ENCODE peak calls at places on chromosomes 12 and 14, in six cellular contexts. R, P, J, Y, C and D are unnamed samples.

GRCh38 chr12:80268924-80269749 is 169.8 kb downstream of the OTOGL start:
- DNase-seq in Y (no peak), C (peak), R (no peak), P (peak), J (no peak), D (no peak)

GRCh38 chr12:118980407-118981014 is 830 bp upstream of the SRRM4 start:
- DNase-seq in C (no peak), J (no peak), R (peak), P (no peak), Y (peak), D (peak)

GRCh38 chr14:44775248-44775647 is 186.5 kb downstream of the KLHL28 start:
- DNase-seq in C (no peak), Y (no peak), R (no peak), J (no peak), P (no peak), D (no peak)

GRCh38 chr14:106436310-106436905 is 910.0 kb downstream of the TMEM121 start:
- DNase-seq in R (no peak), C (peak), Y (no peak), P (no peak), J (no peak), D (peak)

GRCh38 chr12:50579757-50580267 is 75.0 kb downstream of the DIP2B start:
- DNase-seq in J (no peak), R (no peak), P (peak), Y (no peak), C (no peak), D (no peak)

GRCh38 chr12:3207858-3208257 is 130.7 kb downstream of the TSPAN9 start:
- DNase-seq in J (no peak), C (no peak), Y (peak), P (no peak), R (no peak), D (peak)

GRCh38 chr12:106154781-106155273 is 16.1 kb upstream of the NUAK1 start:
- DNase-seq in C (no peak), Y (no peak), J (no peak), P (no peak), R (no peak), D (no peak)

GRCh38 chr12:26271889-26272492 is 76.6 kb downstream of the SSPN start:
- DNase-seq in C (peak), P (peak), R (no peak), J (no peak), Y (no peak), D (no peak)

GRCh38 chr12:94336201-94336915 is 123.3 kb downstream of the CEP83 start:
- DNase-seq in C (no peak), J (no peak), R (no peak), P (peak), Y (no peak), D (peak)

GRCh38 chr14:95500201-95500681 is 16.2 kb downstream of the SYNE3 start:
- DNase-seq in Y (no peak), C (no peak), R (no peak), P (no peak), J (no peak), D (no peak)

GRCh38 chr14:47675239-47675488 is 241 bp downstream of the MDGA2 start:
- DNase-seq in R (no peak), Y (no peak), P (no peak), J (no peak), C (no peak), D (no peak)

GRCh38 chr12:57825451-57825850 is 6.9 kb upstream of the AVIL start:
- DNase-seq in Y (no peak), C (no peak), J (no peak), R (no peak), P (no peak), D (no peak)

GRCh38 chr12:45745861-45746277 is 16.4 kb downstream of the ARID2 start:
- DNase-seq in Y (no peak), P (peak), R (no peak), J (no peak), C (no peak), D (no peak)

GRCh38 chr12:94762259-94762942 is 112.0 kb upstream of the TMCC3 start:
- DNase-seq in R (no peak), J (no peak), P (no peak), C (no peak), Y (no peak), D (no peak)

GRCh38 chr12:12883369-12884001 is 7.9 kb upstream of the GPRC5A start:
- DNase-seq in P (peak), Y (no peak), C (peak), J (no peak), R (no peak), D (no peak)

DNA sequence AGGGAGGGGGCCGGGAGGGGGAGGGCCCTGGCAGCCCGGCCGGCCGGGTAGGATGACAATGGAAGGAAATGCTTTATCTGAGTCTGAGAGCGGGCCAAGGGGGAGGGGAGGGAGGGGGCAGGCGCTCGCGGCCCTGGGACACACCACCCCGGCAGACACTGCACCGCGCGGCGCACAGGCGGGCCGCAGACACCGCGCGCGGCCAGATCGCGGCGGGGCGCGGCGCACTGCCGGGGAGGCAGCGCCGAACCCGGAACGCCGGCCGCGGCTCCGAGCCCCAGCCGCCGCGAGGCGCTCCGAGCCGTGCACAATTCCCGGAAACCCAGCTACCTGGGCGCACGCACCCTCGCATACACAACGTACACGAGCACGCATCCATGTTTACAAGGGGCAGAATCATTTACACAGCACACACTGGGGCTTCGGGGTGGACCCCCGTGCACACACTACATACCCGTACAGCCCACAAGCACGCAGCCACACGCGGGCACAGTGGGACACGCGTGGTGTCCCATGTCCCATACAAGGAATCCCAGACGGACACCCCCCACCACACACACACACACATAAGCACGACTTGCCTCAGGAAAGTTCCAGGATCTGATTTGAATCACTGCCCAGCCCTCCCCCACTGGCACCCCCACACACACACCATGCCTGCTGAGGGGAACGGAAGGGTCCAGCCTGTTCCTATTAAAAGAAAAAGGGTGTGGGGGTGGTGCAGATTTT is at the start of gene HDAC7:
- DNase-seq in J (no peak), P (peak), R (peak), Y (peak), C (peak), D (peak)
- H3K23ac ChIP-seq in J (no peak), P (peak), R (peak), Y (no peak), C (peak), D (peak)

GRCh38 chr12:124655317-124656213 is 88.2 kb upstream of the NCOR2 start:
- DNase-seq in R (peak), Y (peak), C (no peak), P (peak), J (peak), D (peak)

GRCh38 chr12:124656214-124656516 is 88.8 kb upstream of the NCOR2 start:
- DNase-seq in C (no peak), Y (no peak), P (no peak), R (no peak), J (no peak), D (no peak)

GRCh38 chr12:124652661-124653060 is 85.2 kb upstream of the NCOR2 start:
- DNase-seq in P (no peak), Y (no peak), J (no peak), C (no peak), R (no peak), D (no peak)

GRCh38 chr12:124653169-124653931 is 85.9 kb upstream of the NCOR2 start:
- DNase-seq in Y (no peak), R (no peak), J (no peak), P (peak), C (no peak), D (no peak)

GRCh38 chr12:124654666-124655316 is 87.4 kb upstream of the NCOR2 start:
- DNase-seq in C (no peak), J (no peak), Y (no peak), P (no peak), R (no peak), D (no peak)
- H3K9ac ChIP-seq in C (no peak), J (no peak), Y (no peak), P (peak), R (no peak), D (no peak)

GRCh38 chr14:54050759-54051158 is 94.1 kb upstream of the BMP4 start:
- DNase-seq in J (no peak), Y (no peak), C (no peak), R (no peak), P (no peak), D (no peak)

GRCh38 chr14:54047645-54048308 is 91.2 kb upstream of the BMP4 start:
- DNase-seq in J (no peak), P (no peak), Y (no peak), C (no peak), R (no peak), D (no peak)

GRCh38 chr14:54048736-54049135 is 92.1 kb upstream of the BMP4 start:
- DNase-seq in Y (no peak), R (no peak), P (no peak), J (no peak), C (no peak), D (no peak)

GRCh38 chr14:54046250-54046649 is 89.6 kb upstream of the BMP4 start:
- DNase-seq in Y (no peak), R (no peak), J (no peak), P (no peak), C (no peak), D (no peak)

GRCh38 chr14:54048311-54048710 is 91.7 kb upstream of the BMP4 start:
- DNase-seq in J (no peak), Y (no peak), R (no peak), C (no peak), P (no peak), D (no peak)
- H2BK5ac ChIP-seq in J (no peak), Y (no peak), R (no peak), C (no peak), P (no peak), D (no peak)

GRCh38 chr12:32106517-32107366 is at the start of gene BICD1:
- DNase-seq in R (peak), P (peak), C (peak), J (peak), Y (peak), D (peak)
- H3K23ac ChIP-seq in R (peak), P (peak), C (no peak), J (no peak), Y (no peak), D (peak)